ENCODE peak calls at places on chromosomes 16 and 17, in six cellular contexts. I is upper lobe of left lung; D is IMR-90; J is CD8-positive, alpha-beta T cell; G is A549; Y is ovary. U is an unnamed sample.
A peak's percentile ranks its signal among the peaks of the same experiment; 100 is the strongest.

GRCh38 chr16:3171855-3172593 is 16.0 kb upstream of the OR1F1 start:
- DNase-seq in I (no peak), D (peak; percentile 76), J (no peak), G (peak; percentile 94), Y (no peak), U (no peak)

GRCh38 chr17:28613916-28614315 is at the start of gene RSKR:
- DNase-seq in I (no peak), D (no peak), J (no peak), G (no peak), Y (no peak), U (no peak)

GRCh38 chr17:36608794-36609497 is 7.6 kb downstream of the MRM1 start:
- DNase-seq in I (no peak), D (peak; percentile 66), J (no peak), G (peak; percentile 62), Y (peak; percentile 66), U (peak; percentile 70)

GRCh38 chr17:77475012-77475976 is 334.5 kb downstream of the SEC14L1 start:
- DNase-seq in I (peak; percentile 69), D (peak; percentile 95), J (peak; percentile 77), G (no peak), Y (no peak), U (no peak)

GRCh38 chr17:29412780-29413565 is 22.8 kb downstream of the TAOK1 start:
- DNase-seq in I (no peak), D (peak; percentile 78), J (no peak), G (no peak), Y (no peak), U (no peak)

GRCh38 chr17:32869345-32870026 is 7.4 kb downstream of the MYO1D start:
- DNase-seq in I (no peak), D (no peak), J (no peak), G (no peak), Y (no peak), U (no peak)

GRCh38 chr16:73916839-73917594 is 379.6 kb upstream of the PSMD7 start:
- DNase-seq in I (no peak), D (no peak), J (no peak), G (no peak), Y (no peak), U (no peak)

GRCh38 chr17:62630365-62631085 is 3.1 kb downstream of the MRC2 start:
- DNase-seq in I (no peak), D (peak; percentile 59), J (no peak), G (no peak), Y (no peak), U (no peak)

GRCh38 chr16:88454315-88455057 is 1.4 kb downstream of the ZFPM1 start:
- DNase-seq in I (peak; percentile 89), D (no peak), J (peak; percentile 73), G (peak; percentile 46), Y (peak; percentile 55), U (no peak)

GRCh38 chr16:12119562-12119961 is 143.0 kb downstream of the SNX29 start:
- DNase-seq in I (peak; percentile 46), D (peak; percentile 25), J (no peak), G (no peak), Y (peak; percentile 55), U (no peak)

GRCh38 chr17:17757391-17757791 is 76.1 kb downstream of the RAI1 start:
- DNase-seq in I (peak; percentile 76), D (no peak), J (peak; percentile 72), G (no peak), Y (no peak), U (no peak)

GRCh38 chr16:26645629-26646028 is 421.1 kb upstream of the C16orf82 start:
- DNase-seq in I (peak; percentile 44), D (no peak), J (no peak), G (peak; percentile 10), Y (no peak), U (peak; percentile 63)

GRCh38 chr16:1420111-1420539 is 422 bp downstream of the UQCC4 start:
- DNase-seq in I (no peak), D (no peak), J (no peak), G (no peak), Y (no peak), U (no peak)

GRCh38 chr17:17191961-17192381 is 14.2 kb downstream of the PLD6 start:
- DNase-seq in I (no peak), D (peak; percentile 18), J (no peak), G (no peak), Y (no peak), U (no peak)

GRCh38 chr16:52090080-52090479 is 456.9 kb downstream of the TOX3 start:
- DNase-seq in I (no peak), D (peak; percentile 0), J (no peak), G (no peak), Y (no peak), U (no peak)

GRCh38 chr16:84823926-84824325 is 4.1 kb downstream of the CRISPLD2 start:
- DNase-seq in I (no peak), D (no peak), J (no peak), G (no peak), Y (no peak), U (no peak)

GRCh38 chr17:82931696-82932060 is 91.9 kb upstream of the ZNF750 start:
- DNase-seq in I (peak; percentile 44), D (peak; percentile 94), J (no peak), G (no peak), Y (peak; percentile 86), U (no peak)

DNA sequence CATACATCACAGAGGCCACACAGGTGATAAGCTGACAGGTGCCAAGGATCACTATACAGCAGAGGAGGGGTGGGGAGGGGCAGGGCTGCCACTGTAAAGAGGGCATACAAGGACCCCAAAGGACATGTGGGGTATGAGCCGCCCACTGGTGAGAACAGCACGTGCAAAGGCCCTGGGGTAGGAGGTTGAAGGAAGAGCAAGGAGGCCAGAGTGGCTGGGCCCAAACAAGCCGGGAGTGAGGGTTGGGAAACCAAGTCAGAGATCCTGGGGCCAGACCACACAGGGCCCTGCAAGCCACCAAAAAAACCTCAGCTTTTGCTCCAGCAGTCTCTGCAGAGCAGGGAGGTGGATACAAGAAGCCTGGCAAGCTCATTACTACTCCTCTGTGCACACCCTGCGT is 6.5 kb downstream of the NATD1 start:
- DNase-seq in I (no peak), D (no peak), J (no peak), G (no peak), Y (no peak), U (no peak)
- H3K27ac ChIP-seq in I (no peak overlapping the region), D (no peak overlapping the region), J (no peak overlapping the region), G (no peak overlapping the region), Y (no peak overlapping the region), U (no peak overlapping the region)

GRCh38 chr17:9647014-9647413 is 1.7 kb downstream of the USP43 start:
- DNase-seq in I (no peak), D (no peak), J (no peak), G (no peak), Y (no peak), U (no peak)

GRCh38 chr17:9648521-9649110 is 3.3 kb downstream of the USP43 start:
- DNase-seq in I (no peak), D (no peak), J (no peak), G (peak; percentile 40), Y (no peak), U (no peak)

GRCh38 chr17:9644910-9645751 is at the start of gene USP43:
- DNase-seq in I (peak; percentile 92), D (no peak), J (peak; percentile 49), G (peak; percentile 72), Y (no peak), U (peak; percentile 55)

GRCh38 chr17:9645858-9646555 is 690 bp downstream of the USP43 start:
- DNase-seq in I (peak; percentile 93), D (no peak), J (no peak), G (peak; percentile 82), Y (peak; percentile 39), U (peak; percentile 59)

GRCh38 chr17:9646556-9646905 is 1.2 kb downstream of the USP43 start:
- DNase-seq in I (no peak), D (no peak), J (no peak), G (no peak), Y (no peak), U (no peak)
- H3K4me3 ChIP-seq in I (peak overlapping the region; percentile 82), D (no peak overlapping the region), J (no peak overlapping the region), G (peak overlapping the region; percentile 77), Y (no peak overlapping the region), U (peak overlapping the region; percentile 88)

GRCh38 chr17:40345161-40346034 is 19.1 kb downstream of the GJD3 start:
- DNase-seq in I (peak; percentile 92), D (peak; percentile 51), J (no peak), G (peak; percentile 72), Y (peak; percentile 84), U (peak; percentile 89)
- H3K27ac ChIP-seq in I (peak overlapping the region; percentile 96), D (peak overlapping the region; percentile 87), J (peak overlapping the region; percentile 27), G (peak overlapping the region; percentile 86), Y (peak overlapping the region; percentile 84), U (peak overlapping the region; percentile 69)

GRCh38 chr16:69563605-69564580 is 1.9 kb upstream of the NFAT5 start:
- DNase-seq in I (no peak), D (peak; percentile 65), J (peak; percentile 63), G (peak; percentile 46), Y (no peak), U (peak; percentile 45)
- H3K4me3 ChIP-seq in I (peak overlapping the region; percentile 99), D (no peak overlapping the region), J (peak overlapping the region; percentile 34), G (peak overlapping the region; percentile 79), Y (no peak overlapping the region), U (no peak overlapping the region)

U was measured in WERI-Rb-1.